ENCODE peak calls at places on chromosomes 13 and 19, in five cellular contexts. R is HCT116, C is GM12878, M is K562, H is HepG2. P is an unnamed sample.

GRCh38 chr13:83692800-83693199 is 189.5 kb downstream of the SLITRK1 start:
- DNase-seq in C (no peak), R (no peak), H (no peak), M (no peak), P (no peak)

GRCh38 chr13:65453982-65454381 is 1776.2 kb downstream of the PCDH9 start:
- DNase-seq in C (no peak), M (no peak), H (no peak), R (no peak), P (no peak)

GRCh38 chr13:80341771-80342271 is 895 bp upstream of the SPRY2 start:
- DNase-seq in M (peak), R (no peak), H (peak), C (no peak), P (peak)

GRCh38 chr13:49351871-49352270 is 92.0 kb downstream of the CAB39L start:
- DNase-seq in M (no peak), C (no peak), H (no peak), R (no peak), P (no peak)

GRCh38 chr19:39539165-39539518 is 819 bp downstream of the EID2 start:
- DNase-seq in R (no peak), M (no peak), H (peak), C (no peak), P (no peak)

GRCh38 chr13:73190477-73190876 is 131.7 kb downstream of the KLF5 start:
- DNase-seq in H (no peak), M (no peak), R (no peak), C (no peak), P (no peak)

GRCh38 chr13:28344163-28344562 is 150.8 kb downstream of the FLT1 start:
- DNase-seq in M (no peak), R (no peak), C (no peak), H (no peak), P (no peak)

GRCh38 chr13:36553501-36553900 is 120.3 kb upstream of the SERTM1 start:
- DNase-seq in M (no peak), C (no peak), H (no peak), R (no peak), P (no peak)

GRCh38 chr19:19388568-19389555 is 16.6 kb upstream of the GATAD2A start:
- DNase-seq in M (peak), R (no peak), C (no peak), H (peak), P (no peak)

GRCh38 chr13:20359335-20359734 is 127.2 kb upstream of the GJB6 start:
- DNase-seq in R (peak), C (no peak), M (no peak), H (peak), P (no peak)

GRCh38 chr13:75326173-75327131 is 155.5 kb downstream of the TBC1D4 start:
- DNase-seq in C (no peak), H (no peak), M (peak), R (no peak), P (peak)

GRCh38 chr19:4284176-4284958 is 5.3 kb downstream of the SHD start:
- DNase-seq in R (peak), C (no peak), H (peak), M (peak), P (peak)

GRCh38 chr19:32138416-32138815 is 207.0 kb upstream of the ZNF507 start:
- DNase-seq in C (no peak), M (peak), H (no peak), R (no peak), P (no peak)

GRCh38 chr13:42981853-42982252 is 10.2 kb downstream of the EPSTI1 start:
- DNase-seq in H (no peak), M (no peak), R (no peak), C (no peak), P (no peak)

GRCh38 chr13:114019367-114019766 is 45.5 kb upstream of the C13orf46 start:
- DNase-seq in M (peak), H (no peak), R (peak), C (no peak), P (peak)

GRCh38 chr13:109332501-109333499 is 453.6 kb downstream of the IRS2 start:
- DNase-seq in R (no peak), H (no peak), C (no peak), M (no peak), P (no peak)
- TF ChIP-seq ZBTB33 in R (no peak), H (no peak), C (no peak), M (no peak), P (no peak)

GRCh38 chr19:6599866-6600454 is 9.0 kb upstream of the CD70 start:
- DNase-seq in M (no peak), R (no peak), H (no peak), C (no peak), P (no peak)
- TF ChIP-seq REST in M (no peak), R (no peak), H (no peak), C (no peak), P (no peak)

GRCh38 chr19:47176627-47177090 is 46.0 kb downstream of the SAE1 start:
- DNase-seq in H (no peak), M (no peak), R (no peak), C (no peak), P (no peak)
- TF ChIP-seq ZBTB33 in H (no peak), M (no peak), R (no peak), C (no peak), P (no peak)

GRCh38 chr19:54435551-54436016 is 13.4 kb upstream of the LENG8 start:
- DNase-seq in C (no peak), M (no peak), H (no peak), R (no peak), P (no peak)
- TF ChIP-seq REST in C (no peak), M (no peak), H (no peak), R (no peak), P (no peak)

DNA sequence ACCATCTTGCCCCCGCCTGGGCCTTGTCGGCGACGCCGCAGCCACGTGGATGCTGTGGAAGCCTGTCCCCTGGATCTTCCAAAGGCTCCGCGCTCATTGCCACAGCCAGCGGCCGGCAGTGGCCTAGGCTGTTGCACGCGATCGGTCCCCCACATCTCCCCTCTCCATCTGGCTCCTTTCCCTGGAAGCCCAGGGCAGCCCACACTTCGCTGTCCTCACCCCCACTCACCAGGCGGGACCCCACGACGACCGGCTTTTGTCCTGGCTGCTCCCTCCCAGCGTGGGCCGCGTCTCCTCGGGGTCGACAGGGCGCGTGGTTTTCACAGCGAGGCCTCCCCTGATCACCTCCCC is 599 bp upstream of the TEX30 start:
- DNase-seq in R (no peak), C (no peak), H (no peak), M (no peak), P (no peak)
- TF ChIP-seq ZBTB33 in R (no peak), C (peak), H (no peak), M (peak), P (no peak)

DNA sequence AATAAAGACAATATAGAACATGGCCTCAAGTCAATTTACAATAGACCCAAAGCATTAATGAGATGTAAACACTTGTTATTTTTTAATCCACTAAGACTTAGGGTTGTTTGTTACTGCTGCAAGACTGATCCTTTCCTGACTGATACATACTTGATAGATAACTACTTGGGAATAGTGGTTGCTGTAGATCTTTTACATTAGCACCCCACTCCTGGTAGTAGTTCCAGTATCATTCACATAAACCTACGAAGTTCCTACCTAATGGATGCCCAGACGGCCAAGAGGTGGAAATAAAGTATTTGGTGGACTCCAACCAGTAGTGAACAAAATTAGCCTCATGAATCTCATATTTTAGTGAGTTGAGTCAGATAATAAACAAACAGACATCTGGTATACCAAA is 26.9 kb downstream of the ADGRE1 start:
- DNase-seq in H (no peak), C (no peak), M (no peak), R (no peak), P (no peak)
- TF ChIP-seq REST in H (no peak), C (no peak), M (no peak), R (no peak), P (no peak)

DNA sequence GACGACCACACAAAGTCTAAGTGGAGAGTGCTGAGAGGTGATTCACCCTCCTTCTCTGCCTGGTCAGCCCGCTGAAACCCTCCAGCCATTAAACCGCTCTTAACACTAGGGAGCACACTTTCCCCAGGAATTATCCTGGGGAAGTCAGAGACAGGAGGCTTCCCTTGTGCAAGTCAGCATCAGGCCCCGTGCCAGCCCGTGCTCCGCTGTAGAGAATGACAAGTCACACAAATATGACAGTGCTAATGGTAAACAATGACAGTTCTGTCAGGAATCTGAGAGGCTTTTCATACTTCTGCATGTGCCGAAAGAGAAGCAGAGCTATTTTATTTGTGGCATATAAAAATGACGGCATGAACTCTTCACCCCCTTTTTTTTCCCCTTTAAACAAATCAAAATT is 816.9 kb upstream of the SLC10A2 start:
- DNase-seq in M (no peak), C (no peak), H (peak), R (peak), P (peak)
- TF ChIP-seq ZBTB33 in M (no peak), C (no peak), H (no peak), R (no peak), P (no peak)

GRCh38 chr19:9309974-9310446 is 372 bp upstream of the ZNF699 start:
- DNase-seq in C (no peak), H (no peak), M (peak), R (peak), P (peak)
- TF ChIP-seq REST in C (no peak), H (no peak), M (no peak), R (no peak), P (no peak)

P was measured in SK-N-SH.